ENCODE peak calls at places on chromosomes 3 and 15, in five cellular contexts. One of them, this sample, is unnamed.

GRCh38 chr3:175199961-175200360 is 340.8 kb downstream of the NAALADL2 start:
- DNase-seq in cardiac fibroblast: peak
- DNase-seq in CD8-positive, alpha-beta memory T cell: no peak
- DNase-seq in Panc1: no peak
- DNase-seq in astrocyte of the spinal cord: peak
- DNase-seq in this sample: no peak

GRCh38 chr3:132509096-132509495 is 88.0 kb upstream of the ACKR4 start:
- DNase-seq in cardiac fibroblast: no peak
- DNase-seq in CD8-positive, alpha-beta memory T cell: no peak
- DNase-seq in Panc1: no peak
- DNase-seq in astrocyte of the spinal cord: no peak
- DNase-seq in this sample: no peak

GRCh38 chr3:35638640-35639250 is 580 bp upstream of the ARPP21 start:
- DNase-seq in cardiac fibroblast: no peak
- DNase-seq in CD8-positive, alpha-beta memory T cell: no peak
- DNase-seq in Panc1: no peak
- DNase-seq in astrocyte of the spinal cord: no peak
- DNase-seq in this sample: no peak

GRCh38 chr3:197558000-197558399 is 2.2 kb upstream of the BDH1 start:
- DNase-seq in cardiac fibroblast: no peak
- DNase-seq in CD8-positive, alpha-beta memory T cell: no peak
- DNase-seq in Panc1: no peak
- DNase-seq in astrocyte of the spinal cord: no peak
- DNase-seq in this sample: no peak

GRCh38 chr3:127137113-127137512 is 55.8 kb upstream of the PRR23E start:
- DNase-seq in cardiac fibroblast: no peak
- DNase-seq in CD8-positive, alpha-beta memory T cell: no peak
- DNase-seq in Panc1: no peak
- DNase-seq in astrocyte of the spinal cord: no peak
- DNase-seq in this sample: no peak

GRCh38 chr15:55980511-55980910 is 12.9 kb downstream of the NEDD4 start:
- DNase-seq in cardiac fibroblast: no peak
- DNase-seq in CD8-positive, alpha-beta memory T cell: no peak
- DNase-seq in Panc1: no peak
- DNase-seq in astrocyte of the spinal cord: no peak
- DNase-seq in this sample: no peak

GRCh38 chr3:187183210-187183862 is 13.9 kb upstream of the RTP1 start:
- DNase-seq in cardiac fibroblast: peak
- DNase-seq in CD8-positive, alpha-beta memory T cell: no peak
- DNase-seq in Panc1: no peak
- DNase-seq in astrocyte of the spinal cord: no peak
- DNase-seq in this sample: no peak

GRCh38 chr3:127156651-127157050 is 36.3 kb upstream of the PRR23E start:
- DNase-seq in cardiac fibroblast: no peak
- DNase-seq in CD8-positive, alpha-beta memory T cell: no peak
- DNase-seq in Panc1: no peak
- DNase-seq in astrocyte of the spinal cord: no peak
- DNase-seq in this sample: no peak

GRCh38 chr3:17820704-17821103 is 78.3 kb upstream of the TBC1D5 start:
- DNase-seq in cardiac fibroblast: peak
- DNase-seq in CD8-positive, alpha-beta memory T cell: no peak
- DNase-seq in Panc1: no peak
- DNase-seq in astrocyte of the spinal cord: peak
- DNase-seq in this sample: no peak

GRCh38 chr3:62732183-62732904 is 142.9 kb downstream of the CADPS start:
- DNase-seq in cardiac fibroblast: no peak
- DNase-seq in CD8-positive, alpha-beta memory T cell: no peak
- DNase-seq in Panc1: no peak
- DNase-seq in astrocyte of the spinal cord: no peak
- DNase-seq in this sample: no peak

GRCh38 chr3:170137971-170138370 is 43.6 kb downstream of the PHC3 start:
- DNase-seq in cardiac fibroblast: peak
- DNase-seq in CD8-positive, alpha-beta memory T cell: no peak
- DNase-seq in Panc1: no peak
- DNase-seq in astrocyte of the spinal cord: no peak
- DNase-seq in this sample: no peak

GRCh38 chr15:31558840-31559239 is 232.2 kb downstream of the KLF13 start:
- DNase-seq in cardiac fibroblast: no peak
- DNase-seq in CD8-positive, alpha-beta memory T cell: no peak
- DNase-seq in Panc1: no peak
- DNase-seq in astrocyte of the spinal cord: no peak
- DNase-seq in this sample: no peak

GRCh38 chr15:90211440-90212168 is 10.5 kb downstream of the SEMA4B start:
- DNase-seq in cardiac fibroblast: peak
- DNase-seq in CD8-positive, alpha-beta memory T cell: no peak
- DNase-seq in Panc1: no peak
- DNase-seq in astrocyte of the spinal cord: peak
- DNase-seq in this sample: no peak

GRCh38 chr15:34361278-34361677 is 5.7 kb downstream of the LPCAT4 start:
- DNase-seq in cardiac fibroblast: peak
- DNase-seq in CD8-positive, alpha-beta memory T cell: no peak
- DNase-seq in Panc1: no peak
- DNase-seq in astrocyte of the spinal cord: no peak
- DNase-seq in this sample: no peak

GRCh38 chr15:62895905-62896316 is 146.6 kb upstream of the TPM1 start:
- DNase-seq in cardiac fibroblast: peak
- DNase-seq in CD8-positive, alpha-beta memory T cell: no peak
- DNase-seq in Panc1: peak
- DNase-seq in astrocyte of the spinal cord: peak
- DNase-seq in this sample: no peak

GRCh38 chr15:99503411-99503810 is 62.4 kb upstream of the MEF2A start:
- DNase-seq in cardiac fibroblast: no peak
- DNase-seq in CD8-positive, alpha-beta memory T cell: no peak
- DNase-seq in Panc1: no peak
- DNase-seq in astrocyte of the spinal cord: no peak
- DNase-seq in this sample: no peak

GRCh38 chr15:91956026-91956723 is 102.7 kb downstream of the SLCO3A1 start:
- DNase-seq in cardiac fibroblast: peak
- DNase-seq in CD8-positive, alpha-beta memory T cell: no peak
- DNase-seq in Panc1: no peak
- DNase-seq in astrocyte of the spinal cord: no peak
- DNase-seq in this sample: no peak

GRCh38 chr3:32310918-32311839 is 72.7 kb downstream of the CMTM8 start:
- DNase-seq in cardiac fibroblast: no peak
- DNase-seq in CD8-positive, alpha-beta memory T cell: no peak
- DNase-seq in Panc1: no peak
- DNase-seq in astrocyte of the spinal cord: no peak
- DNase-seq in this sample: no peak

GRCh38 chr3:31571325-31571724 is 38.6 kb downstream of the STT3B start:
- DNase-seq in cardiac fibroblast: no peak
- DNase-seq in CD8-positive, alpha-beta memory T cell: no peak
- DNase-seq in Panc1: no peak
- DNase-seq in astrocyte of the spinal cord: no peak
- DNase-seq in this sample: no peak

GRCh38 chr3:42529463-42529862 is 27.0 kb downstream of the VIPR1 start:
- DNase-seq in cardiac fibroblast: no peak
- DNase-seq in CD8-positive, alpha-beta memory T cell: no peak
- DNase-seq in Panc1: no peak
- DNase-seq in astrocyte of the spinal cord: no peak
- DNase-seq in this sample: no peak

GRCh38 chr15:84982301-84982920 is 755 bp downstream of the PDE8A start:
- DNase-seq in cardiac fibroblast: peak
- DNase-seq in CD8-positive, alpha-beta memory T cell: peak
- DNase-seq in Panc1: no peak
- DNase-seq in astrocyte of the spinal cord: no peak
- DNase-seq in this sample: no peak

GRCh38 chr15:37907136-37907535 is 27.3 kb upstream of the TMCO5A start:
- DNase-seq in cardiac fibroblast: peak
- DNase-seq in CD8-positive, alpha-beta memory T cell: no peak
- DNase-seq in Panc1: no peak
- DNase-seq in astrocyte of the spinal cord: peak
- DNase-seq in this sample: no peak

GRCh38 chr15:40762919-40763800 is 708 bp upstream of the GCHFR start:
- DNase-seq in cardiac fibroblast: peak
- DNase-seq in CD8-positive, alpha-beta memory T cell: peak
- DNase-seq in Panc1: no peak
- DNase-seq in astrocyte of the spinal cord: peak
- DNase-seq in this sample: no peak

GRCh38 chr3:128188958-128189357 is 35.7 kb downstream of the EEFSEC start:
- DNase-seq in cardiac fibroblast: no peak
- DNase-seq in CD8-positive, alpha-beta memory T cell: no peak
- DNase-seq in Panc1: no peak
- DNase-seq in astrocyte of the spinal cord: no peak
- DNase-seq in this sample: no peak

GRCh38 chr3:29170894-29171582 is 109.8 kb upstream of the RBMS3 start:
- DNase-seq in cardiac fibroblast: peak
- DNase-seq in CD8-positive, alpha-beta memory T cell: no peak
- DNase-seq in Panc1: no peak
- DNase-seq in astrocyte of the spinal cord: peak
- DNase-seq in this sample: no peak

DNA sequence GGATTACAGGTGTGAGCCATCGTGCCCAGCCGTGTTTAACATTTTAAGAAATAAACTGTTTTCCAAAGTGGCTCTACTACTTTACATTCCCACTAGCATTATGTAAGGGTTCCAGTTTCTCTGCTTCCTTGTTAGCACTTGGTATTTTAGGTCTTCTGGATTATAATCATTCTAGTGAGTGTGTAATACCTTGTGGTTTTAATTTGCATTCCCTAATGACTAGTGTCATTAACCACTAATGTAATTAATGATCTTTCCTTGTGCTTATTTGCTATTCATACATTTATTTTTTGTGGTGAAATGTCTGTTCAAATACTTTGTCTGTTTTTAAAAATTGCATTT is 30.7 kb downstream of the ARIH2 start:
- DNase-seq in cardiac fibroblast: no peak
- DNase-seq in CD8-positive, alpha-beta memory T cell: no peak
- DNase-seq in Panc1: no peak
- DNase-seq in astrocyte of the spinal cord: no peak
- DNase-seq in this sample: no peak
- H3K4me3 ChIP-seq in cardiac fibroblast: no peak
- H3K4me3 ChIP-seq in CD8-positive, alpha-beta memory T cell: no peak
- H3K4me3 ChIP-seq in Panc1: no peak
- H3K4me3 ChIP-seq in astrocyte of the spinal cord: no peak
- H3K4me3 ChIP-seq in this sample: no peak

DNA sequence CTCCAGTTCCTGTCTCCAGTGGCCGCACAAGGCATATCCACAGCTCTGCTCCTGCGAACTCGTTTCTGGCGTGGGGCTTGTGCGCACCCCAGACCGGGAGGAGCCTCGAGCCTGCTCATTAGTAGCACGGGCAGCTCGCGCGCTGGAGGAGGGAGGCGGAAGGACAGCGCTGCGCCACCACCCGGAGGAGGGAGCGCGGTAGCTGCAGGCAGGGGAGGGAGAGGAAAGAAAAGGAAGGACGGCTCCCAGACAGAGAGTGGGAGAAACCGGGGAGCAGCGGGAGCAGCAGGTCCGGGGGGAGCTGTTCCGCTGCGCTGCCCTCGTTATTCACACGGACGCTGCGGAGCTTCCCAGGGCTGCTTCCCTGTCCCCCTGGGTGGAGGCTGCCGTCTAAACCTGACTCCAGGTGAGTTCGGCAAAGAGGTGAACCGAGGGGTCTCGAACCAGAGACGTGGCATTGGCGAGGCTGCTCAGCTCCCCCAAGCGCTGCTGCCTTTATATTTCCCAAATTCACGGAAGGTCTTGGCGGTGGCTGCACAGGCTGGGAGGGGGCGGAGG is 121.3 kb upstream of the ZNF717 start:
- DNase-seq in cardiac fibroblast: peak
- DNase-seq in CD8-positive, alpha-beta memory T cell: no peak
- DNase-seq in Panc1: no peak
- DNase-seq in astrocyte of the spinal cord: peak
- DNase-seq in this sample: no peak
- H3K4me3 ChIP-seq in cardiac fibroblast: peak
- H3K4me3 ChIP-seq in CD8-positive, alpha-beta memory T cell: no peak
- H3K4me3 ChIP-seq in Panc1: no peak
- H3K4me3 ChIP-seq in astrocyte of the spinal cord: peak
- H3K4me3 ChIP-seq in this sample: no peak

DNA sequence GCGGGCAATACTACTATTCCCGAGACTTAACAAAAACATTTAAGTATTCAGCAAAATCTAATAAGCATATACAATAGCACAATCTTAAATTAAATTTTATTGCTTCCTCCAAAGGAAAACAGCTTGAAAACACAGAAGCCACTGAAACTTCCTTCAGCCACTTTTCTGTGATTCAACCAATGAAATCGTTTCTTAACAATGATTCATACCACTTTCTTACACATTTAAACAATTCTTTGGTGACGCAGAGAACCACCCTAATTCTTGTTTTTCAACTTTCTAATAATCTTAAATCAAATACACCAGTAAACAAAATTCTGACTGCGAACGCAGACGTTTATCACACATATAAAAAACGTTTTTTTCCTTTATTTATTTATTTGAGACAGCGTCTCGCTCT is 4.1 kb downstream of the TJP1 start:
- DNase-seq in cardiac fibroblast: peak
- DNase-seq in CD8-positive, alpha-beta memory T cell: no peak
- DNase-seq in Panc1: no peak
- DNase-seq in astrocyte of the spinal cord: peak
- DNase-seq in this sample: no peak
- H3K4me3 ChIP-seq in cardiac fibroblast: no peak
- H3K4me3 ChIP-seq in CD8-positive, alpha-beta memory T cell: no peak
- H3K4me3 ChIP-seq in Panc1: no peak
- H3K4me3 ChIP-seq in astrocyte of the spinal cord: no peak
- H3K4me3 ChIP-seq in this sample: no peak

DNA sequence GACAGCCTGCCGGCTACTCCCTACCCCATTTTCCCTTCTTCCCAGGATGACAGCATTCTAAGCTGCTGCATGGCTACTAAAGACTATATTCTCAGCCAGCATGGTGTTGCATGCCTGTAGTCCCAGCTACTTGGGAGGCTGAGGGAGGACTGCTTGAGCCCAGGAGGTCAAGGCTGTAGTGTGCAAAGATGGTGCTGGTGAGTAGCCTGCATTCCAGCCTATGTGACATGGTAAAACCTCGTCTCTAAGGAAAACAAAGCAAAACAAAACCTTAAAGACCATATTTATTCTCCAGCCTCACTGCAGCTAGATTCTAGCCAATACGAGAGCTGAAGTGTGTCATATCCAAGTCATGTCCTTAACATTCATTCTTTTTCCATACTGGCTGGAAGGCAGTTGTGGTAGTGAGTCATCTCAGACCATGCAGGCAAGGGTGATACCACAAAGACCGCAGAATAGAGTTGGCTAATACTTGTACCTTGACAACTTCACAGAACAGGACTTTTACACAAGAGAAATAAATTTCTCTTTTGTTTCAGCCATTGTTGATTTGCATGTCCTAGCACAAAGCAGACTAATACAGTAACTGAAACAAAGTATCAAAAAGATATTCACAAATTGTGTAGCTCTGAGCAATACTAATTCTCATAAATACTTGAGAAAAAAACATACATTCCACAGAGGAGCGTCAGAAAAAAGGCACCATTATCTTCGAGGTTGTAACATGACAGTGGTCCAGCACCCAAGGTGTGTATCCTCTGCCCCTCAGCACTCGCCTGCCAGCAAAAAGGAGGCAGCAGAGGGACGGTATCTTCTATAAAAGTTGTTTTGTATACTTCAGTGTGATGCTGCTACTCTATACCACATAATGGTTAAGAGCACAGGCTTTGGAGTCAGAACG is 14.8 kb downstream of the PBRM1 start:
- DNase-seq in cardiac fibroblast: peak
- DNase-seq in CD8-positive, alpha-beta memory T cell: no peak
- DNase-seq in Panc1: peak
- DNase-seq in astrocyte of the spinal cord: peak
- DNase-seq in this sample: peak
- H3K4me3 ChIP-seq in cardiac fibroblast: no peak
- H3K4me3 ChIP-seq in CD8-positive, alpha-beta memory T cell: no peak
- H3K4me3 ChIP-seq in Panc1: no peak
- H3K4me3 ChIP-seq in astrocyte of the spinal cord: no peak
- H3K4me3 ChIP-seq in this sample: no peak